ENCODE peak calls at places on chromosomes 13 and 19, in nine cellular contexts. U, I, J, T, Q, N, L, W and V are unnamed samples.

GRCh38 chr13:38321654-38322053 is 28.0 kb upstream of the UFM1 start:
- DNase-seq in J (no peak), U (peak), T (no peak), Q (no peak), W (no peak), N (no peak), L (no peak), I (no peak), V (no peak)

GRCh38 chr19:3374369-3375112 is 8.2 kb downstream of the NFIC start:
- DNase-seq in J (no peak), I (peak), U (no peak), L (peak), N (peak), W (peak), T (peak), Q (no peak), V (peak)

GRCh38 chr13:97434417-97435296 is 688 bp downstream of the RAP2A start:
- DNase-seq in Q (no peak), U (peak), W (peak), N (peak), J (peak), L (peak), T (peak), I (peak), V (peak)

GRCh38 chr13:110116072-110116487 is 190.9 kb downstream of the COL4A1 start:
- DNase-seq in Q (peak), I (peak), N (peak), T (peak), L (peak), W (peak), U (peak), J (no peak), V (peak)

GRCh38 chr13:34750078-34750703 is 191.9 kb upstream of the NBEA start:
- DNase-seq in I (no peak), T (peak), W (peak), Q (no peak), N (peak), J (no peak), L (peak), U (peak), V (peak)

GRCh38 chr19:4984448-4984990 is 15.6 kb downstream of the KDM4B start:
- DNase-seq in T (peak), I (no peak), N (no peak), J (no peak), Q (no peak), W (no peak), U (no peak), L (no peak), V (no peak)

GRCh38 chr13:61136515-61136914 is 279.1 kb downstream of the PCDH20 start:
- DNase-seq in T (no peak), N (no peak), U (no peak), Q (no peak), I (no peak), W (no peak), J (no peak), L (no peak), V (no peak)

GRCh38 chr19:38848299-38849146 is 1.3 kb downstream of the HNRNPL start:
- DNase-seq in I (no peak), W (no peak), L (no peak), Q (peak), U (no peak), N (no peak), T (no peak), J (no peak), V (no peak)

GRCh38 chr13:36445806-36446423 is 13.6 kb downstream of the CCNA1 start:
- DNase-seq in L (no peak), W (no peak), I (no peak), N (no peak), Q (no peak), U (peak), J (no peak), T (no peak), V (peak)

GRCh38 chr13:75675421-75675820 is 39.3 kb downstream of the LMO7 start:
- DNase-seq in U (peak), L (no peak), N (no peak), Q (no peak), J (no peak), I (no peak), T (no peak), W (no peak), V (peak)

GRCh38 chr13:46948338-46948737 is 51.5 kb upstream of the HTR2A start:
- DNase-seq in I (no peak), Q (no peak), J (no peak), N (no peak), L (no peak), T (no peak), W (no peak), U (no peak), V (no peak)

GRCh38 chr13:46656786-46657185 is 103.8 kb downstream of the LRCH1 start:
- DNase-seq in U (no peak), I (no peak), J (no peak), Q (no peak), T (no peak), L (no peak), N (no peak), W (no peak), V (no peak)

GRCh38 chr19:47094557-47095517 is 18.7 kb downstream of the ZC3H4 start:
- DNase-seq in T (no peak), W (peak), Q (peak), I (no peak), L (no peak), U (peak), J (no peak), N (no peak), V (no peak)

GRCh38 chr13:112684041-112684440 is 5.8 kb upstream of the ATP11A start:
- DNase-seq in I (no peak), N (no peak), J (peak), L (no peak), T (no peak), W (peak), U (no peak), Q (no peak), V (no peak)

GRCh38 chr13:100633461-100633860 is 41.1 kb downstream of the TMTC4 start:
- DNase-seq in J (no peak), N (peak), U (peak), I (no peak), Q (no peak), L (no peak), T (no peak), W (no peak), V (peak)

GRCh38 chr13:113968463-113969310 is 5.2 kb downstream of the C13orf46 start:
- DNase-seq in Q (peak), N (no peak), I (no peak), L (no peak), J (peak), W (peak), T (no peak), U (no peak), V (no peak)

GRCh38 chr19:16061943-16062342 is 14.4 kb upstream of the TPM4 start:
- DNase-seq in L (no peak), J (no peak), U (no peak), W (no peak), I (no peak), N (no peak), Q (no peak), T (no peak), V (no peak)

GRCh38 chr13:76383671-76384461 is 502.3 kb downstream of the KCTD12 start:
- DNase-seq in L (no peak), U (peak), N (peak), I (peak), J (no peak), T (peak), Q (no peak), W (no peak), V (peak)

GRCh38 chr19:46490774-46491173 is 4.9 kb downstream of the PNMA8B start:
- DNase-seq in I (no peak), N (no peak), W (no peak), U (no peak), T (peak), J (no peak), L (no peak), Q (no peak), V (no peak)

GRCh38 chr13:33182729-33183128 is 102.8 kb downstream of the STARD13 start:
- DNase-seq in L (no peak), J (no peak), Q (no peak), N (no peak), U (no peak), I (no peak), W (no peak), T (no peak), V (no peak)

GRCh38 chr19:768424-768823 is 17.5 kb downstream of the MISP start:
- DNase-seq in L (no peak), N (peak), I (no peak), J (no peak), U (peak), T (no peak), Q (no peak), W (no peak), V (peak)

GRCh38 chr13:26965976-26966375 is 205.4 kb upstream of the GPR12 start:
- DNase-seq in U (peak), Q (no peak), N (peak), W (no peak), L (peak), J (no peak), I (no peak), T (no peak), V (peak)

GRCh38 chr19:30202060-30202600 is 170.1 kb upstream of the ZNF536 start:
- DNase-seq in T (no peak), J (no peak), N (no peak), Q (no peak), I (no peak), U (no peak), L (no peak), W (no peak), V (no peak)

GRCh38 chr13:41075034-41075433 is 13.7 kb downstream of the WBP4 start:
- DNase-seq in Q (no peak), W (no peak), N (peak), T (peak), J (no peak), I (peak), L (no peak), U (peak), V (peak)

GRCh38 chr13:49336655-49337054 is 88.9 kb downstream of the CDADC1 start:
- DNase-seq in T (no peak), U (no peak), Q (no peak), L (no peak), W (no peak), N (no peak), J (no peak), I (no peak), V (no peak)
- TF ChIP-seq CTCF in T (no peak), U (no peak), Q (no peak), L (no peak), W (no peak), N (no peak), J (no peak), I (no peak), V (no peak)

GRCh38 chr19:1786668-1787067 is 25.4 kb downstream of the ATP8B3 start:
- DNase-seq in U (no peak), J (no peak), T (no peak), W (no peak), Q (no peak), N (no peak), L (no peak), I (no peak), V (no peak)

GRCh38 chr19:1790054-1790762 is 21.9 kb downstream of the ATP8B3 start:
- DNase-seq in T (no peak), L (no peak), J (no peak), I (no peak), N (no peak), W (no peak), Q (no peak), U (no peak), V (no peak)

GRCh38 chr19:1791879-1792278 is 20.2 kb downstream of the ATP8B3 start:
- DNase-seq in Q (no peak), N (no peak), I (no peak), T (no peak), W (no peak), L (no peak), U (no peak), J (no peak), V (no peak)

GRCh38 chr19:1787116-1787515 is 25.0 kb downstream of the ATP8B3 start:
- DNase-seq in T (no peak), W (no peak), J (no peak), U (no peak), L (no peak), N (no peak), Q (no peak), I (no peak), V (no peak)

DNA sequence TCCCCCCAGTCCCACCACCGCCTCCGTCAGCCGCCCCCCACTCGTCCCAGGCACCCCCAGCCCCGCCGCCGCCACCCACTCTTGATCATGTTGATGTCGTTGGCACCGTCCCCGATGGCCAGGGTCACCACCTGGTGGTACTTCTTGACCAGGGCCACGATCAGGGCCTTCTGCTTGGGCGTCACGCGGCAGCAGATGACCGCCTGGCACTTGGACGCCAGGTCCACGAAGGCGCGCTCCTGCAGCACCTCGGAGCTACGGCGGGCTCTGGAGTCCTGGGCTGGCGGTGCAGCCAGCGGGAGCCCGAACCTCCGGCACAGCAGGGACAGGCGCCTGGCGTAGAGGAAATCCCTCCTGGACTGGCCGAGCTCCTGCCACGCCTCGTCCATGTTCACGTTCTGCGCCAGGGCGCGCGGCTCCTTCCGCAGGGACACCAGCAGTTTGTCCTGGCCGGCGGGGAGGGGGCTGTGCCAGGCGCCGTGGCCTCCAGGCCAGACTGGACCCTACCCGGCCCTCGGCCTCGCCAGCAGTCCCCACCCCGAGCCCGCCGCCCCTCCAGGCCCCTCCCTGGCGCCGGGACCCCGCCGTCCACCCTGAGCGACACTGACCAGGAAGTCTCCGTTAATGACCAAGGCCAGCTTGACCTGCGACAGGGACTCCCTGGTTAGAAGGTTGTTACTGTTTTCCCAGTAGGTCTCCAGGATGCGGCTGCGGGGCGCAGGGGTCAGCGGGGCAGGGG is 22.6 kb downstream of the ATP8B3 start:
- DNase-seq in U (no peak), N (no peak), W (no peak), J (no peak), T (peak), Q (no peak), I (no peak), L (no peak), V (no peak)
- H3K4me3 ChIP-seq in U (no peak), N (peak), W (peak), J (no peak), T (no peak), Q (no peak), I (no peak), L (peak), V (no peak)

DNA sequence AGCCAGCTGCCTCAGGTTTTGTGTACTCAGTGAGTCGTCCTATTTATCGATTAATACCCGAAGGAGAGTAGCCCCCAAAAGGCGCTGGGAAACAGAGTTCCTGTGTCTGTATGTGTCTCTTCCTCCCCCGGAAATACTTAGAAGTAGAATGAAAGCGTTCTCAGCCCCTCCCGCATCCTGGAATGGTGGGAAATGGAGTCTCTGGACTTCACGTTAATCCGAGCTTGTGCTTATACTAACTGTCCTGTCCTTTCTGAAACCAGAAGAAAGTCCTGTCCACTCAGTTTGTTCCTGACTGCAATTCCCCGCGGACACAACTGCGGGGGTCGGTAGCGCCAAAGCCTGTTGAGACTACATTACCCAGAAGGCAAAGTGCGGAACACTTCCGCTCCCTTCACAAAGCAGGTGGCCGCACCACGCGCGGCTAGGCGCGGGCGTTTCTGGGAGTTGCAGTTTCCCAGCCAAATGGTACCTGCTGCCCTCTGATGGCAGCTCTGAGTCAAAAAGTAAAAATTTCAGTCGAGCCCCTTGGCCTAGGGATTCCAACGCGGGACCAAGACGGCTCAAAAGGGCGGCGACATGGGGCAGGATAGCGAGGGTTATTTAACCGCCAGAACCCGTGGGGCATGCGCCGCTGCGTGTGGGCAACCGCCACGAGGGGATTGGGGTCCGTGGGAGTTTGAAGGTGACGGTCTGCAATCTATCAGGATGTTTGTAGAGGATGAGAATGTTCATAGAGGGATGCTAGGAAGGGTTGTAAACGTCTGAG is 2.2 kb upstream of the GSK3A start:
- DNase-seq in N (peak), U (peak), J (peak), T (peak), Q (peak), I (peak), L (peak), W (peak), V (peak)
- TF ChIP-seq CTCF in N (peak), U (peak), J (peak), T (peak), Q (peak), I (peak), L (peak), W (peak), V (peak)

GRCh38 chr19:49441960-49442350 is 628 bp upstream of the SLC17A7 start:
- DNase-seq in I (no peak), W (no peak), N (no peak), U (no peak), T (peak), J (no peak), L (no peak), Q (no peak), V (no peak)
- H3K4me3 ChIP-seq in I (peak), W (peak), N (peak), U (no peak), T (peak), J (peak), L (peak), Q (no peak), V (no peak)